ENCODE peak calls at places on chromosomes 5 and 9, in six cellular contexts. A is NCI-H2081, H is upper lobe of right lung, F is Karpas-422, R is brain microvascular endothelial cell, U is HTR-8/SVneo. M is an unnamed sample.

GRCh38 chr5:124527220-124527991 is 219.0 kb downstream of the ZNF608 start:
- DNase-seq in F (no peak), A (no peak), R (no peak), U (no peak), H (no peak), M (no peak)

GRCh38 chr5:55855509-55855908 is 4.4 kb downstream of the IL31RA start:
- DNase-seq in H (no peak), U (peak), F (no peak), R (no peak), A (no peak), M (no peak)

GRCh38 chr5:123305751-123306150 is 117.5 kb downstream of the CEP120 start:
- DNase-seq in U (no peak), A (no peak), F (no peak), H (no peak), R (no peak), M (no peak)

GRCh38 chr5:59037041-59037440 is 454.2 kb downstream of the RAB3C start:
- DNase-seq in A (no peak), R (no peak), H (no peak), U (no peak), F (no peak), M (no peak)

GRCh38 chr5:32317056-32317455 is 4.3 kb upstream of the MTMR12 start:
- DNase-seq in H (no peak), F (no peak), A (no peak), R (no peak), U (no peak), M (no peak)

GRCh38 chr9:4207881-4208615 is 91.8 kb downstream of the GLIS3 start:
- DNase-seq in F (no peak), R (peak), U (no peak), H (no peak), A (no peak), M (peak)

GRCh38 chr9:117448066-117448465 is 33.2 kb upstream of the ASTN2 start:
- DNase-seq in A (peak), R (no peak), U (no peak), F (peak), H (no peak), M (peak)

GRCh38 chr5:124808842-124809268 is 62.4 kb upstream of the ZNF608 start:
- DNase-seq in R (no peak), H (no peak), F (no peak), U (no peak), A (no peak), M (no peak)

GRCh38 chr5:88480245-88480644 is 211.6 kb upstream of the TMEM161B start:
- DNase-seq in A (peak), H (no peak), R (no peak), U (no peak), F (no peak), M (no peak)

GRCh38 chr5:2505217-2505616 is 246.3 kb downstream of the IRX2 start:
- DNase-seq in F (no peak), R (no peak), U (no peak), A (no peak), H (no peak), M (no peak)

GRCh38 chr9:137156567-137157375 is 13.1 kb downstream of the LRRC26 start:
- DNase-seq in U (no peak), F (peak), A (no peak), R (peak), H (no peak), M (peak)

GRCh38 chr9:127783111-127783621 is 2.7 kb upstream of the CDK9 start:
- DNase-seq in F (peak), U (no peak), A (no peak), H (peak), R (no peak), M (peak)

GRCh38 chr9:112554516-112554915 is 67.9 kb downstream of the KIAA1958 start:
- DNase-seq in A (no peak), F (no peak), R (peak), H (no peak), U (no peak), M (no peak)

GRCh38 chr9:134793281-134793680 is 87.3 kb upstream of the FCN2 start:
- DNase-seq in A (no peak), H (no peak), R (peak), U (no peak), F (no peak), M (no peak)

GRCh38 chr5:146647656-146648199 is 131.7 kb upstream of the GPR151 start:
- DNase-seq in U (no peak), F (no peak), R (no peak), A (peak), H (no peak), M (no peak)

GRCh38 chr9:113492343-113493079 is 29.0 kb downstream of the RGS3 start:
- DNase-seq in U (no peak), R (no peak), H (peak), F (peak), A (peak), M (no peak)

GRCh38 chr9:116661037-116661954 is 25.8 kb upstream of the TRIM32 start:
- DNase-seq in H (no peak), R (peak), U (peak), F (peak), A (peak), M (peak)

GRCh38 chr9:133464638-133465037 is 4.9 kb downstream of the CACFD1 start:
- DNase-seq in H (no peak), F (no peak), U (no peak), R (no peak), A (no peak), M (no peak)

GRCh38 chr5:72842816-72843215 is 26.4 kb downstream of the TNPO1 start:
- DNase-seq in U (no peak), R (peak), F (no peak), H (no peak), A (no peak), M (peak)

GRCh38 chr5:134026521-134027202 is 21.9 kb upstream of the VDAC1 start:
- DNase-seq in F (peak), A (peak), H (no peak), R (peak), U (peak), M (peak)

GRCh38 chr5:74288448-74289109 is 351.9 kb downstream of the ENC1 start:
- DNase-seq in R (peak), A (no peak), H (no peak), U (no peak), F (no peak), M (no peak)

GRCh38 chr9:108162664-108163063 is 673.1 kb upstream of the KLF4 start:
- DNase-seq in F (no peak), H (no peak), U (no peak), A (no peak), R (peak), M (no peak)

GRCh38 chr9:94870793-94871558 is 144.5 kb downstream of the AOPEP start:
- DNase-seq in U (peak), A (no peak), R (peak), H (no peak), F (no peak), M (no peak)

GRCh38 chr5:62720036-62720441 is 141.4 kb downstream of the LRRC70 start:
- DNase-seq in U (no peak), H (no peak), A (no peak), R (no peak), F (peak), M (peak)

GRCh38 chr5:142915840-142916424 is 145.8 kb downstream of the ARHGAP26 start:
- DNase-seq in H (no peak), A (peak), R (no peak), U (peak), F (peak), M (peak)

GRCh38 chr5:94691270-94691669 is 72.8 kb downstream of the SLF1 start:
- DNase-seq in R (no peak), A (no peak), U (no peak), H (no peak), F (no peak), M (no peak)

GRCh38 chr5:170441385-170441784 is 52.2 kb upstream of the KCNMB1 start:
- DNase-seq in U (no peak), H (no peak), F (no peak), R (no peak), A (no peak), M (no peak)

GRCh38 chr5:133696006-133696584 is 83.8 kb upstream of the FSTL4 start:
- DNase-seq in F (no peak), R (no peak), A (no peak), U (no peak), H (no peak), M (no peak)

GRCh38 chr5:109743041-109743531 is 53.4 kb downstream of the MAN2A1 start:
- DNase-seq in R (no peak), A (no peak), F (no peak), U (no peak), H (no peak), M (no peak)

GRCh38 chr5:91110709-91111108 is 272.4 kb downstream of the ARRDC3 start:
- DNase-seq in H (no peak), A (no peak), F (no peak), U (no peak), R (no peak), M (no peak)

GRCh38 chr9:72952394-72952720 is 496 bp downstream of the ALDH1A1 start:
- DNase-seq in U (no peak), F (no peak), H (no peak), A (no peak), R (no peak), M (no peak)

GRCh38 chr5:179819296-179820126 is 1.2 kb upstream of the SQSTM1 start:
- DNase-seq in H (peak), F (peak), U (peak), A (peak), R (peak), M (peak)

GRCh38 chr5:99441235-99441634 is 512.4 kb upstream of the CHD1 start:
- DNase-seq in R (no peak), H (no peak), U (no peak), A (no peak), F (no peak), M (no peak)

GRCh38 chr5:38636626-38637025 is 80.2 kb upstream of the LIFR start:
- DNase-seq in F (no peak), A (no peak), R (no peak), H (no peak), U (no peak), M (no peak)

GRCh38 chr9:113475031-113475430 is 11.5 kb downstream of the RGS3 start:
- DNase-seq in R (no peak), H (no peak), A (no peak), U (no peak), F (no peak), M (no peak)

GRCh38 chr5:67842806-67843205 is 372.8 kb upstream of the PIK3R1 start:
- DNase-seq in A (no peak), U (no peak), F (no peak), H (no peak), R (peak), M (no peak)

GRCh38 chr9:108543251-108543768 is 312.5 kb downstream of the ACTL7B start:
- DNase-seq in H (no peak), U (no peak), A (no peak), F (no peak), R (no peak), M (no peak)

GRCh38 chr5:14595189-14595588 is 13.6 kb downstream of the OTULINL start:
- DNase-seq in R (no peak), F (no peak), U (no peak), A (no peak), H (no peak), M (peak)

M was measured in NAMALWA.